ENCODE peak calls at places on chromosomes 13 and 19, in six cellular contexts. B is AG10803; W is CD4-positive, alpha-beta memory T cell; K is choroid plexus epithelial cell; Y is aorta; L is lower leg skin. F is an unnamed sample.

GRCh38 chr19:47247308-47247990 is 8.9 kb upstream of the CCDC9 start:
- DNase-seq in B (peak), W (peak), K (peak), Y (peak), L (peak), F (peak)

GRCh38 chr19:42028304-42029216 is 34.5 kb upstream of the ATP1A3 start:
- DNase-seq in B (no peak), W (no peak), K (no peak), Y (no peak), L (no peak), F (no peak)

GRCh38 chr13:38667526-38668094 is 19.3 kb upstream of the FREM2 start:
- DNase-seq in B (no peak), W (no peak), K (peak), Y (no peak), L (no peak), F (no peak)

GRCh38 chr13:92900455-92900854 is 326.2 kb upstream of the GPC6 start:
- DNase-seq in B (no peak), W (no peak), K (no peak), Y (no peak), L (no peak), F (no peak)

GRCh38 chr19:42424345-42424707 is 2.9 kb downstream of the LIPE start:
- DNase-seq in B (no peak), W (no peak), K (no peak), Y (no peak), L (no peak), F (no peak)

GRCh38 chr13:43573361-43573740 is 213.4 kb downstream of the ENOX1 start:
- DNase-seq in B (peak), W (no peak), K (peak), Y (no peak), L (no peak), F (no peak)

GRCh38 chr13:34577051-34577450 is 365.0 kb upstream of the NBEA start:
- DNase-seq in B (peak), W (no peak), K (peak), Y (no peak), L (no peak), F (no peak)

GRCh38 chr13:74835579-74835978 is 646.4 kb downstream of the TBC1D4 start:
- DNase-seq in B (no peak), W (no peak), K (no peak), Y (no peak), L (no peak), F (no peak)

GRCh38 chr13:51825165-51825592 is 19.8 kb downstream of the TMEM272 start:
- DNase-seq in B (peak), W (peak), K (peak), Y (no peak), L (no peak), F (no peak)

GRCh38 chr13:33204130-33204927 is 81.2 kb downstream of the STARD13 start:
- DNase-seq in B (peak), W (no peak), K (peak), Y (peak), L (peak), F (peak)

GRCh38 chr19:17240062-17240854 is 5.5 kb downstream of the NR2F6 start:
- DNase-seq in B (no peak), W (no peak), K (no peak), Y (no peak), L (no peak), F (no peak)

GRCh38 chr19:38734426-38735256 is 9.6 kb downstream of the CAPN12 start:
- DNase-seq in B (peak), W (peak), K (peak), Y (peak), L (peak), F (no peak)

GRCh38 chr13:77337159-77337558 is 10.3 kb upstream of the MYCBP2 start:
- DNase-seq in B (no peak), W (no peak), K (no peak), Y (no peak), L (no peak), F (no peak)

GRCh38 chr19:42497492-42498226 is 30.6 kb downstream of the CEACAM1 start:
- DNase-seq in B (no peak), W (no peak), K (no peak), Y (no peak), L (no peak), F (no peak)

GRCh38 chr19:5934779-5935472 is 20.9 kb downstream of the CAPS start:
- DNase-seq in B (peak), W (no peak), K (peak), Y (no peak), L (no peak), F (no peak)

GRCh38 chr19:4367781-4368127 is 24.4 kb downstream of the MPND start:
- DNase-seq in B (no peak), W (no peak), K (no peak), Y (no peak), L (no peak), F (no peak)

GRCh38 chr19:54554896-54555295 is 18.7 kb upstream of the LILRA2 start:
- DNase-seq in B (no peak), W (no peak), K (no peak), Y (no peak), L (peak), F (no peak)

GRCh38 chr13:113539176-113539575 is 45.4 kb upstream of the TFDP1 start:
- DNase-seq in B (no peak), W (no peak), K (no peak), Y (no peak), L (peak), F (no peak)

GRCh38 chr13:43985437-43986051 is 105.8 kb downstream of the LACC1 start:
- DNase-seq in B (no peak), W (no peak), K (no peak), Y (no peak), L (no peak), F (no peak)

GRCh38 chr19:17741456-17741855 is 9.8 kb upstream of the FCHO1 start:
- DNase-seq in B (no peak), W (no peak), K (no peak), Y (no peak), L (no peak), F (no peak)

GRCh38 chr19:45123440-45123850 is 30.5 kb downstream of the PPP1R37 start:
- DNase-seq in B (no peak), W (no peak), K (peak), Y (no peak), L (no peak), F (no peak)

GRCh38 chr19:55857974-55858373 is 21.6 kb downstream of the NLRP4 start:
- DNase-seq in B (no peak), W (no peak), K (no peak), Y (no peak), L (no peak), F (no peak)

GRCh38 chr13:66803013-66803739 is 427.0 kb downstream of the PCDH9 start:
- DNase-seq in B (no peak), W (no peak), K (no peak), Y (no peak), L (no peak), F (no peak)

GRCh38 chr13:32016631-32017030 is 14.9 kb upstream of the FRY start:
- DNase-seq in B (peak), W (no peak), K (no peak), Y (no peak), L (no peak), F (no peak)

GRCh38 chr13:112575295-112575622 is 12.7 kb downstream of the TUBGCP3 start:
- DNase-seq in B (no peak), W (no peak), K (peak), Y (no peak), L (no peak), F (no peak)

GRCh38 chr19:10516064-10516385 is 1.2 kb downstream of the S1PR5 start:
- DNase-seq in B (no peak), W (no peak), K (no peak), Y (no peak), L (no peak), F (no peak)

GRCh38 chr13:113792236-113792770 is 33.3 kb downstream of the TMEM255B start:
- DNase-seq in B (no peak), W (no peak), K (no peak), Y (no peak), L (peak), F (no peak)

GRCh38 chr19:56333506-56333905 is 18.9 kb upstream of the ZSCAN5A start:
- DNase-seq in B (peak), W (peak), K (peak), Y (no peak), L (no peak), F (no peak)

GRCh38 chr13:64078025-64078424 is 2662.4 kb upstream of the PCDH20 start:
- DNase-seq in B (no peak), W (no peak), K (no peak), Y (no peak), L (no peak), F (no peak)

GRCh38 chr19:11495885-11496284 is 9.8 kb downstream of the ZNF653 start:
- DNase-seq in B (no peak), W (no peak), K (no peak), Y (no peak), L (no peak), F (no peak)

GRCh38 chr13:98853791-98854191 is 101.3 kb upstream of the SLC15A1 start:
- DNase-seq in B (peak), W (no peak), K (peak), Y (no peak), L (no peak), F (peak)

DNA sequence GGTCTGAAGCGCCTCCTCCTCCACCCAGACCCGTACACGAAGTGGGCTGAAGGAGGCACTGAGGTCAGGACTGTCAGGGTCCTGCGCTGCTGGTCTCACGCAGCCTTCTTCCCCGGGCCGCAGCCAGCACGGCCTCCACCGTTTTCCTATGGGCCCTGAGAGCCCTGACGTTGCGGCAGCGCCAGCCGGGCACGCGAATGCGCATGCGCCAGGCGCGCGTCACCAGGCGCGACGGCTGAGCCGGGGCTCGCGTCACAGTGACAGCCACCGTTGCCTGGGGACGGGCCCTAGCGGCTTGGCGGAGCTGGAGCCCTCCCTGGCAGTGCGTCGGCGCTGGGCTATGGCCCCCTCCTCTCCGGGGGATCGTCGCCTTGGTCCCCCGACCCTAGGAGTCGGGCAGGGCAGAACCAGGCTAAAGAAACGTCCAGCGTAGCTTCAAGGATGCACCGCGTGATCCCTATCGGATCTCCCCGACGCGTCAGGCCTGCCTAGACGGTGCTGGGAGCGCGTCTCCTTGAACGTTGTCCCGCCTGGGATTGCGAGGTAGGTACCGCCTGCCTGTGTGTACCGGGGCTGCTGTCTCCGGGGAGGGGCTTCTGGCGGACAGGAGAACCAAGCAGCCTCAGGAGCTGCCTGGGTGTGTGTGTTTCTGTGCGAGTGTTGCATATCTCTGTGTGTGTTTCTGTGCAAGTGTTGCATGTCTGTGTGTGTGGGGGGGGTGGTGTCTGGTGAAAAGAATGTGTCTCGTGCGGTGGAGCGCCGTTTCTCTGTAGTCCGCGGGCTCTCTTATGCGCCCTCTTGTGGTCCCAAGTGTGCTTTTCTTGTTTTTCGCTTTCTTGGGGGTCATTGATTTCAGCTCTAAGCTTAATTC is 43.2 kb downstream of the ZNF571 start:
- DNase-seq in B (peak), W (peak), K (peak), Y (no peak), L (peak), F (no peak)
- H3K4me3 ChIP-seq in B (peak), W (no peak), K (peak), Y (no peak), L (peak), F (peak)

DNA sequence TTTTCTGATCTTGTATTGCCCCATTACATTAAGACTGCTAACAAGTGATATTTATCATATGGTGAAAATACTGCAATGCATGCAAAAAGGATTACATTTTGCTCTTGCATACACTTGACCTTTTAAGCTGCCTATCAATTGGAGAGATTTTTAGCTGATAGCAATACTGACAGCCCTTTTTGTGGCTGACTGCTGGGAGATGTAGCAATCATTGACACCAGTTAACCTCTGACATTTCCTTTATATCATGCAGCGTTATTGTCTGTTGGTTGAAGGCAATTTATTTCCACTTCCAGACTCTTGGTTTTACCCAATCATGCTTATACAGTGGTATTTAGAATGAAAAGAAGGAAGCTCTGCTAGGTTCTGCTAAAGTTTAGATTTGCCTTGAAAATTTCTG is 364.0 kb downstream of the LMO7 start:
- DNase-seq in B (no peak), W (no peak), K (no peak), Y (no peak), L (no peak), F (no peak)
- H3K4me3 ChIP-seq in B (no peak), W (no peak), K (no peak), Y (no peak), L (no peak), F (no peak)

GRCh38 chr19:19538767-19539166 is 702 bp downstream of the CILP2 start:
- DNase-seq in B (no peak), W (no peak), K (no peak), Y (no peak), L (no peak), F (no peak)
- H3K4me3 ChIP-seq in B (no peak), W (no peak), K (no peak), Y (no peak), L (no peak), F (no peak)

DNA sequence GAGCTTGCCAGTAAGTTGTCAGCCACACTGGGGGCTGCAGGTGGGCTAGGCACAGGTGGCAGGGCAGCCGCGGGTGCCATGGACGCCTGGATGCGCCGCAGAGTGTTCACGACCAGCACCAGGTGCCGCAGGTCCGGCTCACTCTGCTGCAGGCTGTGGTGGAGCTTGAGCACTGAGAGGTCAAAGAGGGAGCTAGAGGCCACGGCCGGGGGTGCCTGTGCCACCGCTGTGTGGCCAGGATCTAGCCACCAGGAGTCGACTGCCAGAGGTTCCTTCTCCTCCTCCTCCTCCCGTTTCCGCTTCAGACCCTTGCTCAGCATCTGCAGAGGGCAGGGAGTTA is 2.6 kb downstream of the SERTAD1 start:
- DNase-seq in B (no peak), W (no peak), K (no peak), Y (no peak), L (peak), F (no peak)
- H3K4me3 ChIP-seq in B (no peak), W (no peak), K (no peak), Y (no peak), L (no peak), F (no peak)

DNA sequence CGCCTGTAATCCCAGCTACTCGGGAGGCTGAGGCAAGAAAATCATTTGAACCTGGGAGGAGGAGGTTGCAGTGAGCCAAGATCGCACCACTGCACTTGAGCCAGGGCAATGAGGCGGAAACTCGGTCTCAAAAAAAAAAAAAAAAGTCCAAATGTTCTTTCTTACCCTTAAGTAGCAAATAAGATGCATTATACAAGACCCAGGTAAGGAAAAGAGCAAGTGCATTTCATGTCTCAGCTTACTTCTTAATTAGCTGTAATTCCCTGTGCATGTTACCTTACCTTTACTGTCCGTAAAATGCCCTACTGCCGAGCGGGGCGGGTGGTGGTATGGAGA is 3.8 kb upstream of the ZNF681 start:
- DNase-seq in B (no peak), W (no peak), K (no peak), Y (no peak), L (no peak), F (no peak)
- H3K4me3 ChIP-seq in B (peak), W (peak), K (peak), Y (no peak), L (peak), F (peak)

GRCh38 chr13:30443957-30444404 is 21.7 kb downstream of the UBE2L5 start:
- DNase-seq in B (no peak), W (no peak), K (no peak), Y (no peak), L (no peak), F (no peak)
- H3K4me3 ChIP-seq in B (no peak), W (no peak), K (no peak), Y (no peak), L (no peak), F (no peak)

DNA sequence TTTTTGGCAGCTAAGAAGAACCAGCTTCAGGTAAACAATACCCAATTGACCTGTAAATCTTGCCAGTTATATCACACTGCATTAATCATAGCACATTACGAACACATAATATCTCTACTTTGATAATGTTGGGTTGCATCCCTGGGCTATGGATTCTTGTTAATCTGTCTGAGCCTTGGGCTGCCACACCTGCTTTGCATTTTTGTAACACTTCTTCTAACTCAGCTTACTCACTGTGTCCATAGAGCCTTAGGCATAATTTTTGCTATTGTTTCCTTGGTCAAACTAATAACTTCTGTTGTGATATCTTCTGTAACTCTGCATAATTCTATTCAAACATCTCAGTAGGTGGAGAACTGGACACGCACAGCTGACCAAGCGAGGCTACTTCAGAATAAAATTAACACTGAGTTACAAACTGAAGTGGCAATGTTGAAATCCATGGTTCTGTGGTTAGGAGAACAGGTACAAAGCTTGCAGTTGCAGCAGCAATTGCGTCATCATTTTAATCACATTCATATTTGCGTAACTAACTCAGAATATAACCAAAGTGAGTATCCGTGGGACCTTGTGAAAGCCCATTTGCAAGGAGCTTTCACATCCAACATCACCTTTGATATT is 6.4 kb downstream of the ZNF350 start:
- DNase-seq in B (peak), W (no peak), K (peak), Y (no peak), L (no peak), F (no peak)
- H3K4me3 ChIP-seq in B (no peak), W (no peak), K (no peak), Y (no peak), L (no peak), F (no peak)

F was measured in gastrocnemius medialis.